ENCODE peak calls at places on chromosomes 2 and 18, in four cellular contexts. N is NAMALWA, M is A172, V is pons. Z is an unnamed sample.

GRCh38 chr2:147569426-147569825 is 275.4 kb upstream of the ACVR2A start:
- DNase-seq in N (no peak), M (no peak), V (no peak), Z (no peak)

GRCh38 chr2:113755690-113756063 is 765 bp downstream of the SLC35F5 start:
- DNase-seq in N (no peak), M (peak), V (peak), Z (no peak)

GRCh38 chr2:144509001-144509545 is 10.8 kb downstream of the ZEB2 start:
- DNase-seq in N (no peak), M (no peak), V (peak), Z (no peak)

GRCh38 chr2:166900700-166901099 is 12.4 kb downstream of the XIRP2 start:
- DNase-seq in N (peak), M (no peak), V (no peak), Z (peak)

GRCh38 chr2:36329746-36330145 is 25.8 kb upstream of the CRIM1 start:
- DNase-seq in N (no peak), M (no peak), V (no peak), Z (peak)

GRCh38 chr2:230865324-230865765 is 603 bp downstream of the ITM2C start:
- DNase-seq in N (no peak), M (no peak), V (no peak), Z (no peak)

GRCh38 chr2:144516981-144517824 is 2.7 kb downstream of the ZEB2 start:
- DNase-seq in N (peak), M (peak), V (peak), Z (no peak)

GRCh38 chr18:47254341-47254939 is 3.0 kb upstream of the SKOR2 start:
- DNase-seq in N (no peak), M (no peak), V (peak), Z (peak)

GRCh38 chr2:9347411-9347853 is 75.9 kb downstream of the ITGB1BP1 start:
- DNase-seq in N (no peak), M (no peak), V (peak), Z (no peak)